ENCODE peak calls at places on chromosomes 1 and 21, in five cellular contexts. B, R, X, H and K are unnamed samples.

GRCh38 chr21:35614412-35614901 is 445.9 kb downstream of the SETD4 start:
- DNase-seq in H (no peak), R (peak; percentile 29), X (no peak), B (no peak), K (no peak)

GRCh38 chr1:76494807-76495206 is 372.5 kb upstream of the ST6GALNAC5 start:
- DNase-seq in X (peak; percentile 44), R (no peak), H (no peak), B (no peak), K (no peak)

GRCh38 chr1:161020573-161021167 is at the start of gene F11R:
- DNase-seq in H (peak; percentile 53), R (peak; percentile 91), X (peak; percentile 42), B (no peak), K (peak; percentile 66)

GRCh38 chr21:40964691-40965090 is 117.7 kb upstream of the DSCAM start:
- DNase-seq in X (no peak), H (no peak), B (no peak), R (no peak), K (no peak)

GRCh38 chr1:180213401-180214177 is 16.5 kb upstream of the LHX4 start:
- DNase-seq in X (peak; percentile 57), H (no peak), R (peak; percentile 12), B (no peak), K (peak; percentile 86)

GRCh38 chr1:201628490-201628889 is 89.6 kb downstream of the NAV1 start:
- DNase-seq in R (no peak), H (no peak), B (no peak), X (no peak), K (no peak)

GRCh38 chr1:46284597-46285564 is 18.5 kb downstream of the LRRC41 start:
- DNase-seq in X (no peak), R (no peak), H (no peak), B (no peak), K (no peak)

GRCh38 chr1:29991025-29991424 is 732.4 kb downstream of the MATN1 start:
- DNase-seq in B (no peak), H (no peak), X (no peak), R (no peak), K (no peak)

GRCh38 chr1:4652631-4653327 is 1.6 kb upstream of the AJAP1 start:
- DNase-seq in H (peak; percentile 86), R (peak; percentile 58), B (no peak), X (peak; percentile 62), K (peak; percentile 85)

GRCh38 chr1:56291374-56291841 is 288.0 kb downstream of the PLPP3 start:
- DNase-seq in X (no peak), B (no peak), R (no peak), H (no peak), K (peak; percentile 2)

GRCh38 chr1:93692983-93693591 is 11.4 kb upstream of the BCAR3 start:
- DNase-seq in X (peak; percentile 77), H (no peak), B (no peak), R (no peak), K (no peak)

GRCh38 chr1:56424744-56425493 is 154.4 kb downstream of the PLPP3 start:
- DNase-seq in H (no peak), B (no peak), X (no peak), R (peak; percentile 15), K (no peak)

GRCh38 chr1:202966006-202966904 is 802 bp downstream of the CYB5R1 start:
- DNase-seq in H (peak; percentile 53), B (no peak), R (no peak), X (peak; percentile 4), K (no peak)

GRCh38 chr21:27329255-27329851 is 362.5 kb upstream of the ADAMTS5 start:
- DNase-seq in H (no peak), B (no peak), R (no peak), X (no peak), K (no peak)

GRCh38 chr1:184270556-184270955 is 116.3 kb upstream of the C1orf21 start:
- DNase-seq in R (no peak), B (peak; percentile 11), H (no peak), X (no peak), K (no peak)

GRCh38 chr1:61322769-61323168 is 240.4 kb downstream of the NFIA start:
- DNase-seq in H (no peak), X (peak; percentile 46), B (no peak), R (no peak), K (no peak)

GRCh38 chr1:27598288-27598687 is 5.7 kb downstream of the AHDC1 start:
- DNase-seq in H (no peak), B (no peak), X (no peak), R (no peak), K (no peak)

GRCh38 chr1:110067957-110068645 is 2.4 kb downstream of the ALX3 start:
- DNase-seq in R (peak; percentile 42), B (no peak), X (no peak), H (no peak), K (no peak)

GRCh38 chr21:27326293-27326692 is 359.4 kb upstream of the ADAMTS5 start:
- DNase-seq in B (no peak), H (no peak), X (no peak), R (no peak), K (no peak)

GRCh38 chr1:22597301-22597965 is 34.1 kb downstream of the EPHA8 start:
- DNase-seq in B (no peak), R (no peak), X (no peak), H (no peak), K (no peak)

GRCh38 chr1:9737057-9737456 is 85.5 kb downstream of the PIK3CD start:
- DNase-seq in H (no peak), B (no peak), R (no peak), X (no peak), K (no peak)

GRCh38 chr1:11156958-11157357 is 32.2 kb upstream of the ANGPTL7 start:
- DNase-seq in R (no peak), B (no peak), X (peak; percentile 6), H (no peak), K (no peak)

GRCh38 chr1:173175514-173176146 is 31.5 kb downstream of the TNFSF4 start:
- DNase-seq in B (no peak), X (no peak), H (no peak), R (no peak), K (no peak)

GRCh38 chr21:36700961-36701911 is 2.3 kb downstream of the SIM2 start:
- DNase-seq in H (no peak), R (no peak), X (peak; percentile 22), B (no peak), K (no peak)

GRCh38 chr1:109659997-109660755 is 4.3 kb downstream of the GSTM4 start:
- DNase-seq in X (no peak), H (no peak), R (no peak), B (no peak), K (no peak)

GRCh38 chr1:236795757-236796719 is 946 bp downstream of the MTR start:
- DNase-seq in R (peak; percentile 83), X (peak; percentile 73), H (no peak), B (no peak), K (no peak)

GRCh38 chr1:68213843-68214242 is 18.5 kb downstream of the WLS start:
- DNase-seq in B (no peak), X (no peak), H (no peak), R (no peak), K (peak; percentile 46)

GRCh38 chr21:42755766-42756579 is 102.6 kb downstream of the PDE9A start:
- DNase-seq in X (no peak), H (no peak), B (no peak), R (no peak), K (no peak)